ENCODE peak calls at places on chromosomes 1 and 21, in nine cellular contexts. K, D, M, W, I, B, G, X and C are unnamed samples. For H3K9me3, the result is how much of the 10 kb centered on the place peaks cover.

GRCh38 chr1:36156329-36157114 is 562 bp downstream of the MAP7D1 start:
- DNase-seq in K (peak), D (peak), M (peak), W (peak), I (peak), B (peak), G (peak), X (peak), C (no peak)

GRCh38 chr1:90706437-90707362 is 10.4 kb downstream of the BARHL2 start:
- DNase-seq in K (peak), D (no peak), M (peak), W (no peak), I (peak), B (peak), G (peak), X (no peak), C (no peak)

GRCh38 chr1:6672558-6672957 is 29.1 kb downstream of the DNAJC11 start:
- DNase-seq in K (no peak), D (no peak), M (no peak), W (no peak), I (no peak), B (peak), G (no peak), X (no peak), C (no peak)

GRCh38 chr1:84247425-84248220 is 53.9 kb upstream of the SAMD13 start:
- DNase-seq in K (no peak), D (no peak), M (no peak), W (no peak), I (no peak), B (no peak), G (no peak), X (no peak), C (no peak)

GRCh38 chr21:30153697-30154340 is 12.8 kb downstream of the CLDN17 start:
- DNase-seq in K (no peak), D (no peak), M (no peak), W (no peak), I (no peak), B (no peak), G (no peak), X (no peak), C (no peak)

GRCh38 chr1:68217060-68217554 is 15.2 kb downstream of the WLS start:
- DNase-seq in K (no peak), D (no peak), M (no peak), W (no peak), I (no peak), B (no peak), G (no peak), X (no peak), C (no peak)

GRCh38 chr1:214967865-214968575 is 114.5 kb upstream of the KCNK2 start:
- DNase-seq in K (no peak), D (no peak), M (no peak), W (no peak), I (no peak), B (peak), G (no peak), X (no peak), C (no peak)

GRCh38 chr1:224502459-224503160 is 68.0 kb upstream of the WDR26 start:
- DNase-seq in K (peak), D (no peak), M (no peak), W (no peak), I (peak), B (no peak), G (peak), X (no peak), C (no peak)

GRCh38 chr21:28402616-28402989 is 590.1 kb downstream of the LTN1 start:
- DNase-seq in K (no peak), D (no peak), M (no peak), W (no peak), I (no peak), B (no peak), G (no peak), X (no peak), C (no peak)

GRCh38 chr1:110508038-110508437 is 10.9 kb downstream of the KCNA10 start:
- DNase-seq in K (no peak), D (peak), M (peak), W (no peak), I (no peak), B (peak), G (peak), X (no peak), C (no peak)

GRCh38 chr1:84583648-84584047 is 9.4 kb upstream of the CTBS start:
- DNase-seq in K (no peak), D (no peak), M (no peak), W (no peak), I (peak), B (no peak), G (peak), X (no peak), C (no peak)

GRCh38 chr1:160646711-160647328 is at the start of gene SLAMF1:
- DNase-seq in K (no peak), D (no peak), M (no peak), W (peak), I (peak), B (no peak), G (no peak), X (peak), C (no peak)

GRCh38 chr21:43848771-43849170 is 16.3 kb upstream of the AGPAT3 start:
- DNase-seq in K (no peak), D (no peak), M (no peak), W (no peak), I (no peak), B (no peak), G (no peak), X (no peak), C (no peak)

GRCh38 chr1:215905493-215906095 is 338.5 kb downstream of the KCTD3 start:
- DNase-seq in K (no peak), D (no peak), M (no peak), W (no peak), I (no peak), B (no peak), G (no peak), X (no peak), C (no peak)

DNA sequence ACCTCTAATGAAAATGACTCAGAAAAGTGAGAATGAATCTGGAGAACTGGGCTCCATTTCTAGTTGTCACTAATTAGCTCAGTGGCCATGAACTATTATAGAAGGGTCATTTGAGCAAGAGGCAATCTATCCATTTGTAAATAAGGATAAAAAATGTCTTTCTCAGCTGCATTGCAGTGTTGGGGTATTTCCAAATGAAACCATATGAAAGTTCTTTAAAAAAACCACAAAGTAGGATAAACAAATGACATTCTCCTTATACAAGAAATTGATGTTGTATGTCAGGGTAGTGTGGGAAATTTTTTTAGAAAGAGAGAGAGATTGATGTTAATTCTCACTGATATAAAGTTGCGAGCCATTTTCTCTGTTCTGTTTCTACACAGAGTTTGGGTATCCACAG is 26.0 kb downstream of the FMO3 start:
- DNase-seq in K (no peak), D (no peak), M (no peak), W (no peak), I (no peak), B (no peak), G (no peak), X (no peak), C (no peak)
- H3K9me3 ChIP-seq in K (under half), D (under half), M (under half), W (under half), I (under half), B (under half), G (under half), X (under half), C (under half)

DNA sequence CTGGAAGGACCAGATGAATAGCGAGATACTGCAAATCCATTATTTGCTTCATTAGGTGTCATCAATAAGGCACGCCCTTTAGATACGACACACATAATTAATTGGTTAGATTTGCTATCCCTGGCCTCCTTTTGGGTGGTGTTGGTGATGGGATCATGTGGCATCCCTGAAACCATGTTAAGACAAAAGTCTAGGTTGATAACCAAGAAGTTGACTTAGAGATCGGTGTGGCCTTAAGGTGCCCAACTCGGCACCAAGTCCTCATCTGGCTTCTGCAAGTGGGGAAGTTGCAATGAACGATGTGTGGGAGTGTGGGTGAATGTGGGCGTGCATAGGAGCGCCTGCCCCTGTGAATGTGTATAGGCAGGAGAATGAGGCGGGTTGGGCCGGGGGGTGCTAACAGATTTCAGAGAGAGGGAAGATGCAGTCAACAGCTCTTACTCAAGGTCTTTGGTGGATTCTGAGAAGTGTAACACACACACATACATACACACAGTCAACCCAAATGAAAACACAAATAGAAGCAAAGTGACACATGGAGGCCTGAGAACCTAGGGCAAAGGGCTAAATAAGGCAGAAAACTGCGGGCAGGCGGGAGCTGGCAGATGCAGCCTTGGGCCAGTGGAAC is 415.7 kb upstream of the ESRRG start:
- DNase-seq in K (no peak), D (no peak), M (no peak), W (no peak), I (no peak), B (no peak), G (no peak), X (no peak), C (no peak)
- H3K4me3 ChIP-seq in K (no peak), D (no peak), M (no peak), W (no peak), I (no peak), B (peak), G (no peak), X (no peak), C (no peak)

DNA sequence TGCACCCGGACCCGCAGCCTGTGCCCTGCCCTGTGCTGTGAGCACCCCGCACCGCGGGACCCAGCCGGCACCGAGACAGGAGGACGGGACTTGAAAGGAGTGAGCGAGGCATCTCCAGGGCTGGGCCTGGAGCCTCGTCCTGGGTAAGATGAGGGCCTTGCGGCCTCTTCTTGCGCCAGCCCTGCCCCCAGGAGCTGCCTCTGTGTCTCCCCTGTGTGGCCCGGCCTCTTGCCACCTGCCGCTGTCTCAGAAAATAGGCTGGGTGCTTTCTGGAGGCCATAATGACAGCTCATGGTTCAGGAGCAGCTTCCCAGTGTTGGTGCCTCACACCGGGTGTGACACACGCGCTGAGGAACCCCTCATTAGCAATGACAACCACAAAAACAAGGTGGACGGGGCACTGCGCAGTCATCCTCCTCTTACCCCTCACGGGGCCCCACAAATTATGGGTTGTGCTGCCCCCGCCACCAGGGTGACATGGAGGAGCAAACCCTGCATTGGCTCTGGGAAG is 161.5 kb upstream of the C1orf174 start:
- DNase-seq in K (no peak), D (no peak), M (no peak), W (no peak), I (no peak), B (no peak), G (no peak), X (no peak), C (no peak)
- H3K9me3 ChIP-seq in K (under half), D (under half), M (under half), W (under half), I (under half), B (under half), G (under half), X (under half), C (under half)

GRCh38 chr1:11703357-11704225 is 12.1 kb downstream of the DRAXIN start:
- DNase-seq in K (no peak), D (no peak), M (no peak), W (no peak), I (no peak), B (no peak), G (no peak), X (no peak), C (no peak)
- H3K4me3 ChIP-seq in K (no peak), D (no peak), M (no peak), W (no peak), I (no peak), B (no peak), G (no peak), X (no peak), C (no peak)

GRCh38 chr1:66286307-66286706 is 247.6 kb upstream of the SGIP1 start:
- DNase-seq in K (no peak), D (no peak), M (no peak), W (no peak), I (no peak), B (no peak), G (no peak), X (no peak), C (no peak)

GRCh38 chr1:66288048-66288447 is 245.9 kb upstream of the SGIP1 start:
- DNase-seq in K (no peak), D (no peak), M (no peak), W (no peak), I (no peak), B (no peak), G (no peak), X (no peak), C (no peak)

GRCh38 chr1:66283583-66284041 is 250.3 kb upstream of the SGIP1 start:
- DNase-seq in K (no peak), D (no peak), M (no peak), W (no peak), I (no peak), B (no peak), G (no peak), X (no peak), C (no peak)

GRCh38 chr1:66284746-66285145 is 249.2 kb upstream of the SGIP1 start:
- DNase-seq in K (no peak), D (no peak), M (no peak), W (no peak), I (no peak), B (no peak), G (no peak), X (no peak), C (no peak)

GRCh38 chr1:66285618-66286270 is 248.2 kb upstream of the SGIP1 start:
- DNase-seq in K (no peak), D (no peak), M (no peak), W (no peak), I (no peak), B (no peak), G (no peak), X (no peak), C (no peak)
- H3K9me3 ChIP-seq in K (under half), D (under half), M (under half), W (under half), I (under half), B (under half), G (under half), X (under half), C (under half)

DNA sequence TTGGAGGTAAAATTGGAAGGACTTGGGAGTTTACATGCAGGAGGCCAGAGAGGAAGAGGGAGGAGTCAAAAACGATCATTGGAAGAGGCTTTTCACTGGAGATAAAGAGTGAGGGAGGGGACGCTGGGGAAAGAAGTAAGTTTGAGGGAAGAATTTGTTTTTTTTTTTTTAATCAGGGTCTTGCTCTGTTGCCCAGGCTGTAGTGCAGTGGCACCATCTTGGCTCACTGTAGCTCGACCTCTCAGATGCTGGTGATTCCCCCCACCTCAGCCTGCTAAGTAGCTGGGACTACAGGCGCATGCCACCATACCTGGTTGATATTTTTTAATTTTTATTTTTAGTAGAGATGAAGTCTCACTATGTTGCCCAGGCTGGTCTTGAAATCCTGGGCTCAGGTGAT is 1.2 kb upstream of the MROH7 start:
- DNase-seq in K (no peak), D (no peak), M (no peak), W (no peak), I (no peak), B (no peak), G (no peak), X (no peak), C (no peak)
- H3K4me3 ChIP-seq in K (no peak), D (no peak), M (no peak), W (no peak), I (no peak), B (no peak), G (no peak), X (no peak), C (no peak)

GRCh38 chr1:49728377-49728776 is 295.4 kb downstream of the AGBL4 start:
- DNase-seq in K (no peak), D (no peak), M (no peak), W (no peak), I (peak), B (no peak), G (no peak), X (no peak), C (no peak)
- H3K9me3 ChIP-seq in K (under half), D (under half), M (under half), W (under half), I (under half), B (under half), G (under half), X (under half), C (under half)

GRCh38 chr1:157233131-157233530 is 94.9 kb upstream of the ETV3 start:
- DNase-seq in K (no peak), D (no peak), M (no peak), W (no peak), I (no peak), B (no peak), G (no peak), X (no peak), C (no peak)
- H3K4me3 ChIP-seq in K (no peak), D (no peak), M (no peak), W (no peak), I (no peak), B (no peak), G (no peak), X (no peak), C (no peak)

DNA sequence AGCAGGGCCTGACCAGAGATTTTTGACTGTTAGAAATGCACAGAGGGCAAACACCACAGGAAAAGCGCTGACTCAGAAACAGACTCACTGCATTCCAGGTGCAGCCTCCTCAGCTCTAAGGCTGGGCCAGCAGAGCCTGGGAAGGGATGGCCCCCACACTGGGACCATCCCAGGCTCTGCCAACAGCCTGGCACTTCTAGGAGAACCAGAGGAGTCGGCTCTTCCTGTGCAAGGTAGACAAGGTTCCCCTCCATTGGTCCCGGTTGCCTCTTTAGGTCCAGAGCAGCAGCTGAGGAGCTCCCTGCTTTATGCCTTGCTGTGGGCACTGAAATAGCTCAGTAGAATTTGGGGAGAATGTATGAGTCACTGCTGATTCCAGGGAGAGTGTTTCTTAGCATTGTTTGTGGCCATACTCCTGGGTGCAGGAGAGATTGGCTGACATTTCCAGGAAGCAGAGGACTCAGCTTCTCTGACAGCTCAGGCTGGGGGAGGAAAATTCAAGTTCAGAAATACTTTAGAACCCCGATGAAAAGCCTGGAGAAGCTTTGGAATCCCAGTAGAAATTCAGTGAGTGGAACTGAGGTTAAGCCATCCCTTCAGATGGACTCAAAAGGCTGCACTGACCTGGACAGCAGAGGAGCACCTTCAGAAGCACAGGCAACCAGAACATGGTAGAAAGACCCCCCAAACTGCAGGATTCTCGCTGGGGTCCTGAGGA is 19.7 kb downstream of the PRAMEF1 start:
- DNase-seq in K (no peak), D (no peak), M (no peak), W (no peak), I (no peak), B (no peak), G (no peak), X (no peak), C (no peak)
- H3K9me3 ChIP-seq in K (under half), D (under half), M (under half), W (under half), I (under half), B (under half), G (under half), X (under half), C (under half)

DNA sequence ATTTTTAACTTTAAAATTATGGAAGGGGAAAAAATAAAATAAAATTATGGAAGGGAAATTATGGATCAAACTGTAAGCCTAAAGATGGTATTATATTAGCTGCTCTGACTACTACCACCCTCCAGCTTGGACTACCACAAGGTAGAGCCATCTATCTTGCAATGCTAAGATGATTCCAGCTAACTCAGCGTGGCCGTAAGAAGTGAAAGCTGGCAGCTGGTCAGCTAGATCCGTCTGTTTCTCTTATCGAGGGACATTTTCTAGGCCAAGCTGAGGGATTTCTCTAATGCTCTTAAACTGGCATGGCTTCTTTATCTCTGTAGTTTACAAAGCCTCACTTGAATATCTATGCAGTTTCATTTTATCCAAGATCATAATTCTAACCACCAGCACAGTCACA is 31.5 kb downstream of the LYST start:
- DNase-seq in K (peak), D (no peak), M (no peak), W (no peak), I (no peak), B (no peak), G (peak), X (no peak), C (no peak)
- H3K4me3 ChIP-seq in K (no peak), D (no peak), M (no peak), W (no peak), I (no peak), B (no peak), G (no peak), X (no peak), C (no peak)